ENCODE peak calls at places on chromosomes 6 and 20, in five cellular contexts. U is K562, Q is GM12878, B is HepG2, J is SK-N-SH. W is an unnamed sample.

GRCh38 chr20:37392441-37393195 is 46.7 kb downstream of the SRC start:
- DNase-seq in B (peak; percentile 67), Q (no peak), U (peak; percentile 56), J (peak; percentile 71), W (peak; percentile 53)

GRCh38 chr20:8344106-8344505 is 212.0 kb downstream of the PLCB1 start:
- DNase-seq in U (no peak), Q (no peak), J (no peak), B (no peak), W (no peak)

GRCh38 chr6:72386324-72386723 is 235.5 kb upstream of the KCNQ5 start:
- DNase-seq in Q (no peak), U (no peak), B (no peak), J (no peak), W (no peak)

GRCh38 chr6:90202156-90202555 is 94.5 kb downstream of the BACH2 start:
- DNase-seq in Q (no peak), J (no peak), B (no peak), U (no peak), W (no peak)

GRCh38 chr6:45984347-45984746 is 31.3 kb downstream of the CLIC5 start:
- DNase-seq in B (no peak), Q (no peak), U (no peak), J (no peak), W (no peak)

GRCh38 chr6:43923376-43924221 is 153.6 kb downstream of the VEGFA start:
- DNase-seq in B (no peak), U (no peak), Q (no peak), J (no peak), W (no peak)

GRCh38 chr6:111068116-111068897 is 19.0 kb upstream of the SLC16A10 start:
- DNase-seq in J (no peak), Q (no peak), U (no peak), B (no peak), W (no peak)

GRCh38 chr6:53189554-53189953 is 40.9 kb upstream of the GCM1 start:
- DNase-seq in J (no peak), U (no peak), Q (no peak), B (no peak), W (no peak)

GRCh38 chr6:45896783-45897441 is 118.7 kb downstream of the CLIC5 start:
- DNase-seq in B (no peak), J (no peak), U (no peak), Q (no peak), W (no peak)

GRCh38 chr6:169783971-169784930 is 32.8 kb downstream of the ERMARD start:
- DNase-seq in Q (no peak), B (no peak), U (no peak), J (no peak), W (no peak)

GRCh38 chr6:27547157-27548075 is 74.5 kb upstream of the ZNF184 start:
- DNase-seq in J (peak; percentile 20), B (peak; percentile 67), U (peak; percentile 31), Q (peak; percentile 59), W (peak; percentile 21)

GRCh38 chr6:79170431-79170830 is 64.1 kb downstream of the HMGN3 start:
- DNase-seq in J (no peak), Q (no peak), B (no peak), U (no peak), W (no peak)

GRCh38 chr6:391559-392440 is at the start of gene IRF4:
- DNase-seq in B (no peak), U (no peak), J (no peak), Q (no peak), W (no peak)

GRCh38 chr6:129860901-129861665 is at the start of gene TMEM244:
- DNase-seq in U (no peak), B (no peak), J (no peak), Q (no peak), W (no peak)

GRCh38 chr6:166595061-166595780 is 8.7 kb upstream of the RAMACL start:
- DNase-seq in U (no peak), Q (no peak), J (no peak), B (no peak), W (no peak)

GRCh38 chr6:83252717-83253116 is 59.6 kb downstream of the RWDD2A start:
- DNase-seq in B (no peak), U (no peak), J (no peak), Q (no peak), W (no peak)

GRCh38 chr20:62314711-62315302 is 12.0 kb downstream of the ADRM1 start:
- DNase-seq in J (no peak), Q (no peak), B (no peak), U (no peak), W (no peak)

GRCh38 chr6:28673800-28674671 is 148.4 kb downstream of the GPX5 start:
- DNase-seq in U (no peak), J (peak; percentile 75), Q (peak; percentile 48), B (peak; percentile 75), W (peak; percentile 71)

GRCh38 chr6:40961831-40962230 is 77.2 kb downstream of the UNC5CL start:
- DNase-seq in B (no peak), Q (no peak), U (no peak), J (no peak), W (no peak)

GRCh38 chr6:112562348-112563220 is 215.5 kb downstream of the RFPL4B start:
- DNase-seq in J (no peak), U (no peak), Q (no peak), B (no peak), W (no peak)

GRCh38 chr6:41859356-41859755 is 35.8 kb downstream of the USP49 start:
- DNase-seq in B (no peak), Q (no peak), J (no peak), U (no peak), W (no peak)

GRCh38 chr20:22999756-23000155 is 35.4 kb upstream of the SSTR4 start:
- DNase-seq in B (no peak), J (no peak), U (no peak), Q (no peak), W (no peak)
- TF ChIP-seq FOXM1 in B (no peak), J (no peak), U (no peak), Q (no peak), W (no peak)

GRCh38 chr20:51489611-51490010 is 52.9 kb downstream of the NFATC2 start:
- DNase-seq in J (no peak), Q (no peak), U (no peak), B (no peak), W (no peak)
- TF ChIP-seq FOXM1 in J (no peak), Q (no peak), U (no peak), B (no peak), W (no peak)

GRCh38 chr6:158653577-158654354 is 3.9 kb downstream of the SYTL3 start:
- DNase-seq in Q (peak; percentile 91), J (no peak), U (no peak), B (no peak), W (no peak)
- TF ChIP-seq FOXM1 in Q (peak; percentile 86), J (no peak), U (no peak), B (no peak), W (no peak)

GRCh38 chr20:53837126-53837826 is 233.1 kb downstream of the BCAS1 start:
- DNase-seq in B (no peak), U (no peak), J (no peak), Q (no peak), W (no peak)
- TF ChIP-seq FOXM1 in B (no peak), U (no peak), J (no peak), Q (no peak), W (no peak)